ENCODE peak calls at places on chromosome 7, in five cellular contexts. M is CD4-positive, CD25-positive, alpha-beta regulatory T cell; F is PC-9; N is sigmoid colon; T is A549. D is an unnamed sample. For H3K4me1, the result is how much of the 10 kb centered on the place peaks cover.

GRCh38 chr7:137373507-137373906 is 30.0 kb upstream of the PTN start:
- DNase-seq in M (no peak), F (no peak), N (no peak), T (no peak), D (no peak)

GRCh38 chr7:54944179-54944578 is 74.6 kb upstream of the EGFR start:
- DNase-seq in M (no peak), F (no peak), N (no peak), T (no peak), D (no peak)

GRCh38 chr7:66100408-66101050 is 14.1 kb upstream of the CRCP start:
- DNase-seq in M (no peak), F (no peak), N (no peak), T (no peak), D (no peak)

GRCh38 chr7:22393825-22394458 is 37.0 kb upstream of the RAPGEF5 start:
- DNase-seq in M (no peak), F (no peak), N (no peak), T (no peak), D (no peak)

GRCh38 chr7:93715234-93715633 is 140.7 kb upstream of the CALCR start:
- DNase-seq in M (no peak), F (no peak), N (no peak), T (peak), D (peak)

GRCh38 chr7:4682621-4683042 is 537 bp downstream of the FOXK1 start:
- DNase-seq in M (peak), F (no peak), N (peak), T (peak), D (peak)

GRCh38 chr7:94127026-94127425 is 122.9 kb upstream of the BET1 start:
- DNase-seq in M (no peak), F (no peak), N (no peak), T (no peak), D (no peak)

GRCh38 chr7:96311967-96312366 is 9.9 kb downstream of the SLC25A13 start:
- DNase-seq in M (no peak), F (no peak), N (peak), T (no peak), D (no peak)

GRCh38 chr7:23514755-23515154 is 17.0 kb downstream of the TRA2A start:
- DNase-seq in M (no peak), F (no peak), N (no peak), T (no peak), D (no peak)

GRCh38 chr7:92244803-92245486 is 769 bp downstream of the KRIT1 start:
- DNase-seq in M (no peak), F (no peak), N (no peak), T (no peak), D (no peak)

GRCh38 chr7:147941316-147941715 is 649.2 kb upstream of the C7orf33 start:
- DNase-seq in M (no peak), F (no peak), N (no peak), T (no peak), D (no peak)

GRCh38 chr7:34452363-34452762 is 205.7 kb upstream of the NPSR1 start:
- DNase-seq in M (no peak), F (no peak), N (no peak), T (no peak), D (no peak)

GRCh38 chr7:79176859-79177477 is 276.5 kb downstream of the MAGI2 start:
- DNase-seq in M (no peak), F (no peak), N (no peak), T (peak), D (no peak)

GRCh38 chr7:57210212-57210611 is 78.0 kb upstream of the ZNF479 start:
- DNase-seq in M (no peak), F (no peak), N (no peak), T (no peak), D (no peak)

GRCh38 chr7:112160130-112160770 is 45.9 kb downstream of the DOCK4 start:
- DNase-seq in M (no peak), F (no peak), N (no peak), T (peak), D (no peak)

GRCh38 chr7:140200102-140200989 is 23.6 kb upstream of the KDM7A start:
- DNase-seq in M (no peak), F (peak), N (peak), T (peak), D (peak)

GRCh38 chr7:130903358-130903974 is 169.5 kb upstream of the KLF14 start:
- DNase-seq in M (no peak), F (peak), N (no peak), T (peak), D (no peak)

GRCh38 chr7:152189026-152189425 is 163.6 kb downstream of the GALNT11 start:
- DNase-seq in M (no peak), F (no peak), N (no peak), T (no peak), D (no peak)

GRCh38 chr7:77439572-77439971 is 23.4 kb upstream of the GSAP start:
- DNase-seq in M (no peak), F (peak), N (no peak), T (peak), D (peak)

GRCh38 chr7:630111-630511 is 96.4 kb upstream of the DNAAF5 start:
- DNase-seq in M (no peak), F (no peak), N (no peak), T (no peak), D (no peak)

GRCh38 chr7:32164341-32164996 is 94.3 kb upstream of the PDE1C start:
- DNase-seq in M (no peak), F (no peak), N (no peak), T (peak), D (peak)

GRCh38 chr7:7719235-7719634 is 828 bp upstream of the RPA3 start:
- DNase-seq in M (peak), F (peak), N (peak), T (peak), D (peak)
- H3K4me3 ChIP-seq in M (no peak), F (no peak), N (no peak), T (no peak), D (no peak)

GRCh38 chr7:100544949-100545635 is 6.1 kb downstream of the AGFG2 start:
- DNase-seq in M (no peak), F (peak), N (no peak), T (no peak), D (no peak)

GRCh38 chr7:100546129-100546867 is 7.3 kb downstream of the AGFG2 start:
- DNase-seq in M (peak), F (peak), N (no peak), T (peak), D (peak)

GRCh38 chr7:100546868-100547800 is 8.1 kb downstream of the AGFG2 start:
- DNase-seq in M (no peak), F (no peak), N (no peak), T (no peak), D (peak)

GRCh38 chr7:100545636-100546128 is 6.7 kb downstream of the AGFG2 start:
- DNase-seq in M (no peak), F (peak), N (peak), T (peak), D (peak)

DNA sequence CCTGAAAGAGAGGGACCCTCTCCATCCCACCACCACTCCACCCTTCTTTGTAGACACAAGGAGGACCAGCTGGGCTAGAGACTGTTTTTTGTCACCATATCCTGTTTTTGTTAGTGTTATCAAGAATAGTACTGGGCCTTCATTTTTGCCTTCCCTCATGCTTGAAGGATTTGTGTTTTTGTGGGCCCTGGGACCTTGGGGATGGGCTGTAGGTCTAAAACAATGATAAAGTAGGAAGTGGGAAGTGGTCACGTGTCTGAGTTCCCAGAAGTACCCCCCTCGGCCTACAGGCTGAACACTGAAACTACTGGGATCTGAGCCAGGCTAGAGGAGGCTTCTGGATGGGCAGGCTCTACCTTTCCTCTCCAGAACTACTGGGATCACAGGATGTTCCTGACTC is 8.9 kb downstream of the AGFG2 start:
- DNase-seq in M (no peak), F (no peak), N (no peak), T (no peak), D (no peak)
- H3K4me1 ChIP-seq in M (half or more), F (half or more), N (under half), T (half or more), D (under half)

DNA sequence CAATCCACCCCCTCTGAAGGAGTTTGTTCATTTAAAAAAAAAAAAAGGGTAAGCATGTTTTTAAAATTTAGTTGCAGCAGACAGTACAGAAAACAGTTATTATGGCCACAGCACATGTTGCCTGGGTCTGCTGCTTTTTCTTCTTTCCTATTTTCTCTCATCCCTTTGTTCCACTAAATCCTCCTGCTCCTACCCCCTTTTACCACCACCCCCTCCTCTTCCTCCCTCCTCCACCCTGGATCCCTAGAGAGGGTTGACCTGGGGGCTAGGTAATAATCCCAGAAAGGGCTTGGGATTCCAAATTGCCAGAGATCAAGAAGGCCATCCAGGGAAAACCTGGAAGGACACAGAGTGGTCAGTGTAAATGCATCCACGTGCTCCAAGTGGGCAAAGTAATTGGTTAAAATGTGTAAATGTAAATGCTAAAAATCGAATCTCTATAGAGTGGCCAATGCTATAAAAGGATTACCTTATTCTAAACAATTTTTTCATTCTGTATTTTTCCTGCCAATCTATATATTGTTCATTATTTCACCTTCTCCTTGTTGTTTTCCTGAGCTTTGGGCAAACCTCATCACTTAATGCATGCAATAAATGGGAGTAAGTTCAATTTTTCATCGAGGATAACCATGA is 89.0 kb upstream of the PIK3CG start:
- DNase-seq in M (no peak), F (no peak), N (no peak), T (no peak), D (no peak)
- H3K4me3 ChIP-seq in M (no peak), F (peak), N (no peak), T (peak), D (no peak)

GRCh38 chr7:155161690-155162089 is 91.6 kb downstream of the HTR5A start:
- DNase-seq in M (no peak), F (no peak), N (no peak), T (no peak), D (no peak)
- H3K4me1 ChIP-seq in M (under half), F (under half), N (under half), T (under half), D (under half)

DNA sequence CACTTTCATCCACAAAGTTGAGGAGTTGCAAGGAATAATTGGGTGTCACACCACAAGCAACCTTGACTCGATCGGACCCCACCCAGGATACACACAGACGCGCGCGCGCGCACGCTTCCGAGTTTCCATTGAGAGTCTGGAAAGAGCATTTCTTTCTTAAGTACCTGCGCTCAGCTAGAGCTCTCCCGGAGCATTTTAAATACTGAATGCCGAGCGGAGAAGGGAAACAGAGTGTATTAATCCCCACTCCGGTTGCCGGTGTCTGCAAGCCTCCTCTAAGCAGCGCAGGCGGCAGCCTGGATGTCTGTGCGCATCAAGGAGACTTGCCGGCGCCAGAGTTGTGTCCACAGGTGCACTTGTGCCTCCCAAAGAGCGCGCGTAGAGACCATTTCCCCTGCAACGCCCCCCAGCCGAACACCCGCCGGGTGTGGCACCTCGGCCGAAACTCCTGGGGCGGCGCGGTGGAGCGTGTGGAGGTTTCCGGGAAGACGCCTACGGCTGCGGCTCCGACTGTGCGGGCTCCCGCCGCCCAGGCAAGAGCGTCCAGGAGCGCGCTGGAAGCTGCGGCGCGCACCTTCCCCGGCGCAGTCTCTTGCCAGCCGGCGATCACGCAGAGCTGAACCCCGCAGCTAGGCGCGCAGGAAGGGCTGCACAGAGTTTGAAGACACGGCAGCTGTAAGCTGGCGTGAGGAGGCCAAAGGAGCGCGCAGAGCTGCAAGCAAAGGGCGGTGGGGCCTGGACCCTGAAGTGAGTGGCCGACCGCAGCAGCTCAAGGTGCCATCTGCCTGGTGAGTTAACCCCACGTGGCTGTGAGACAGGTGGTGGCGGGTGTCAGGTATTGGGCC is 1.1 kb upstream of the FEZF1 start:
- DNase-seq in M (no peak), F (no peak), N (no peak), T (peak), D (no peak)
- H3K4me3 ChIP-seq in M (no peak), F (peak), N (peak), T (no peak), D (peak)

GRCh38 chr7:135678612-135679575 is 16.6 kb downstream of the STMP1 start:
- DNase-seq in M (no peak), F (peak), N (peak), T (no peak), D (no peak)

GRCh38 chr7:135669774-135670173 is 7.5 kb downstream of the STMP1 start:
- DNase-seq in M (no peak), F (no peak), N (no peak), T (no peak), D (no peak)

GRCh38 chr7:135670179-135670578 is 7.9 kb downstream of the STMP1 start:
- DNase-seq in M (no peak), F (no peak), N (no peak), T (no peak), D (no peak)

GRCh38 chr7:135672560-135673359 is 10.4 kb downstream of the STMP1 start:
- DNase-seq in M (peak), F (no peak), N (no peak), T (peak), D (no peak)

DNA sequence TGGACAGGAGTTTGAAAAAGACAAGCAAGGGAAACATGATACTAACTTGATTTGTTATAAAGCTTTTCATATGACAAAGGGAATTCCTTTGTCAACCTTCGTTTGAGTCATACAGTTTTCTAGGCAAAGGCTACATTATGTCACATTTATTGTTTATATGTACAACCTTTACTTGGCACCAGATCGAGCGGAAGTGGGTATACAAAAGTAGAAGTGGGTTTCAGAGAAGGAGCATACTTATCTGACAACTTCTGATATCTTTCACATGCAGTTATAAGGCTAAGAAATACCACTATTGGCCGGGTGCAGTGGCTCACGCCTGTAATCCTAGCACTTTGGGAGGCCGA is 11.0 kb downstream of the STMP1 start:
- DNase-seq in M (no peak), F (no peak), N (no peak), T (no peak), D (no peak)
- H3K4me1 ChIP-seq in M (under half), F (under half), N (under half), T (under half), D (under half)

DNA sequence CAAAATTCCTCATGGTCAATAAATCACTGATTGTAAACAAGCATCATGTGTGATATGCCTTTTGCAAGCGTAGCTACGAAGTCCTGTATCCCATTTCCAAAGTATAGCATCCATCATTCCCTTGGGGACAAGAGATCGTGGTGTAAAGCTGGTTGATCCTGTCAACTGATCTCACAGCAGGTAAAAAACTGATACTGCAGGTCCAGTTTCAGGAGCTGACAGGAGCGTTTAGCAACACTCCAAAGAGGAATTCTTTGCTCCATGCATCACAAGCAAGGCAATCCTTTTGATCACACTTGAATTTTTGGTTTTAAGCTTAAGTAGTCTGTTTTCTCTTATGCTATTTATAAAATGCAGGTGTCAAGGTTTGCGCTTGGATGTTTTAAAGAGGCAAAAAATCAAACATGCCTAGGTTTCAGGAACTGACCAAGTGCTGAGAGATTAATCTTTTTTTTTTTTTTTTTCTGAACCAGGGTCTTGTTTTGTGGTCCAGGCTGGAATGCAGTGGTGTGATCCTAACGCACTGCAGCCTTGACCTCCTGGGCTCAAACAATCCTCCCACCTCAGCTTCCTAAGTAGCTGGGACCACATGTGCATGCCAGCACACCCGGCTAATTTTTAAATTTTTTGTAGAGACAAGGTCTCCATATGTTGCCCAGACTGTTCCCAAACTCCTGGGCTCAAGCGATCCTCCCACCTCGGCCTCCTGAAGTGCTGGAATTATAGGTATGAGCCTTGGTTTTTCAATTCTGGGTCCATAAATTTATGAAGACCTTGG is 1.8 kb upstream of the ZDHHC4 start:
- DNase-seq in M (no peak), F (no peak), N (no peak), T (no peak), D (no peak)
- H3K4me3 ChIP-seq in M (no peak), F (no peak), N (no peak), T (no peak), D (no peak)

DNA sequence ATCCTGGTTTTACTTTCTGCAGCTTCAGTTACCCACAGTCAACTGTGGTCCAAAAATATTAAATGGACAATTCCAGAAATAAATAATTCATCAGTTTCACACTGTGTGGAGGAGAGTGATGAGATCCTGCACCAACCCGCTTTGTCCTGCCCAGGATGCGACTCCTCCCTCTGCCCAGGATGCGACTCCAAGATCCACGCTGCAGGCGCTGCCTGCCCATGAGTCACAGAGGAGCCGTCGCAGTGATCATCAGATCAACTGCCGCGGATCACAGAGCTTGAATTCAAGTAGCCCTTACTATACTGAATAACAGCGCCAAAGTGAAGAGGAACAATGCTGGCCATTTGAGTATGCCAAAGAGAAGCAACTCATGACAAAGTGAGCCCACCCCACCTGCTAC is 61.5 kb downstream of the GRB10 start:
- DNase-seq in M (no peak), F (no peak), N (peak), T (peak), D (no peak)
- H3K4me1 ChIP-seq in M (under half), F (under half), N (under half), T (under half), D (under half)

GRCh38 chr7:81688622-81689411 is 81.0 kb downstream of the HGF start:
- DNase-seq in M (no peak), F (no peak), N (no peak), T (no peak), D (no peak)

GRCh38 chr7:81691199-81691821 is 78.5 kb downstream of the HGF start:
- DNase-seq in M (no peak), F (no peak), N (no peak), T (no peak), D (no peak)

GRCh38 chr7:81690688-81691087 is 79.2 kb downstream of the HGF start:
- DNase-seq in M (no peak), F (no peak), N (no peak), T (no peak), D (no peak)

GRCh38 chr7:81692146-81692905 is 77.5 kb downstream of the HGF start:
- DNase-seq in M (no peak), F (no peak), N (no peak), T (no peak), D (no peak)

GRCh38 chr7:81690251-81690650 is 79.6 kb downstream of the HGF start:
- DNase-seq in M (no peak), F (no peak), N (no peak), T (no peak), D (no peak)
- H3K4me3 ChIP-seq in M (no peak), F (no peak), N (no peak), T (no peak), D (no peak)

D was measured in transverse colon.